ENCODE peak calls at places on chromosomes 4 and X, in five cellular contexts. One of them, this sample, is unnamed.

GRCh38 chr4:146342600-146343192 is 128.4 kb downstream of the REELD1 start:
- DNase-seq in trophoblast cell: peak
- DNase-seq in IMR-90: peak
- DNase-seq in H1: no peak
- DNase-seq in H9: no peak
- DNase-seq in this sample: no peak

GRCh38 chrX:47146121-47146935 is 1.3 kb downstream of the RBM10 start:
- DNase-seq in H1: no peak
- DNase-seq in trophoblast cell: no peak
- DNase-seq in H9: no peak
- DNase-seq in IMR-90: no peak
- DNase-seq in this sample: no peak

GRCh38 chr4:152264106-152264505 is 271.8 kb downstream of the FBXW7 start:
- DNase-seq in trophoblast cell: peak
- DNase-seq in IMR-90: no peak
- DNase-seq in H9: no peak
- DNase-seq in H1: no peak
- DNase-seq in this sample: no peak

GRCh38 chrX:39688576-39689373 is 409.0 kb downstream of the BCOR start:
- DNase-seq in H9: peak
- DNase-seq in H1: peak
- DNase-seq in trophoblast cell: peak
- DNase-seq in IMR-90: peak
- DNase-seq in this sample: peak

GRCh38 chr4:152500798-152501434 is 35.0 kb downstream of the FBXW7 start:
- DNase-seq in H9: peak
- DNase-seq in trophoblast cell: peak
- DNase-seq in IMR-90: peak
- DNase-seq in H1: no peak
- DNase-seq in this sample: peak

GRCh38 chr4:37000281-37000680 is 244.3 kb upstream of the NWD2 start:
- DNase-seq in H1: no peak
- DNase-seq in trophoblast cell: peak
- DNase-seq in H9: no peak
- DNase-seq in IMR-90: no peak
- DNase-seq in this sample: no peak

GRCh38 chrX:41332408-41332987 is 1.5 kb upstream of the DDX3X start:
- DNase-seq in IMR-90: peak
- DNase-seq in H1: no peak
- DNase-seq in H9: no peak
- DNase-seq in trophoblast cell: peak
- DNase-seq in this sample: no peak

GRCh38 chrX:47200385-47201150 is 6.9 kb downstream of the UBA1 start:
- DNase-seq in IMR-90: peak
- DNase-seq in H9: no peak
- DNase-seq in trophoblast cell: no peak
- DNase-seq in H1: no peak
- DNase-seq in this sample: no peak

GRCh38 chrX:99480728-99481127 is 929.3 kb downstream of the PCDH19 start:
- DNase-seq in IMR-90: no peak
- DNase-seq in H1: no peak
- DNase-seq in H9: no peak
- DNase-seq in trophoblast cell: no peak
- DNase-seq in this sample: no peak

GRCh38 chr4:120025516-120025915 is 41.1 kb downstream of the MAD2L1 start:
- DNase-seq in trophoblast cell: no peak
- DNase-seq in H9: no peak
- DNase-seq in IMR-90: peak
- DNase-seq in H1: no peak
- DNase-seq in this sample: no peak

GRCh38 chrX:40108959-40109287 is 11.2 kb upstream of the BCOR start:
- DNase-seq in H9: peak
- DNase-seq in H1: peak
- DNase-seq in trophoblast cell: peak
- DNase-seq in IMR-90: peak
- DNase-seq in this sample: no peak

GRCh38 chr4:142615324-142615665 is 230.8 kb downstream of the INPP4B start:
- DNase-seq in H9: no peak
- DNase-seq in IMR-90: peak
- DNase-seq in trophoblast cell: peak
- DNase-seq in H1: no peak
- DNase-seq in this sample: no peak

GRCh38 chrX:15269618-15270521 is at the start of gene ASB9:
- DNase-seq in H9: peak
- DNase-seq in IMR-90: peak
- DNase-seq in H1: peak
- DNase-seq in trophoblast cell: peak
- DNase-seq in this sample: no peak

GRCh38 chr4:1767058-1767769 is 25.9 kb upstream of the FGFR3 start:
- DNase-seq in trophoblast cell: no peak
- DNase-seq in H9: peak
- DNase-seq in IMR-90: peak
- DNase-seq in H1: no peak
- DNase-seq in this sample: peak

GRCh38 chr4:155603360-155603891 is 63.2 kb upstream of the GUCY1A1 start:
- DNase-seq in IMR-90: no peak
- DNase-seq in H1: no peak
- DNase-seq in trophoblast cell: peak
- DNase-seq in H9: no peak
- DNase-seq in this sample: no peak

GRCh38 chrX:11953615-11954014 is 184.7 kb upstream of the FRMPD4 start:
- DNase-seq in H1: no peak
- DNase-seq in H9: no peak
- DNase-seq in trophoblast cell: no peak
- DNase-seq in IMR-90: peak
- DNase-seq in this sample: peak

GRCh38 chr4:184408021-184408710 is 66.2 kb downstream of the IRF2 start:
- DNase-seq in IMR-90: peak
- DNase-seq in trophoblast cell: no peak
- DNase-seq in H9: no peak
- DNase-seq in H1: no peak
- DNase-seq in this sample: no peak

GRCh38 chrX:22109442-22109841 is 77.3 kb downstream of the PHEX start:
- DNase-seq in IMR-90: peak
- DNase-seq in H9: no peak
- DNase-seq in H1: no peak
- DNase-seq in trophoblast cell: peak
- DNase-seq in this sample: no peak

GRCh38 chrX:24659106-24659505 is 12.0 kb upstream of the PCYT1B start:
- DNase-seq in H1: no peak
- DNase-seq in H9: no peak
- DNase-seq in IMR-90: no peak
- DNase-seq in trophoblast cell: no peak
- DNase-seq in this sample: no peak

GRCh38 chr4:46274717-46275116 is 115.2 kb downstream of the GABRA2 start:
- DNase-seq in H1: no peak
- DNase-seq in trophoblast cell: no peak
- DNase-seq in IMR-90: no peak
- DNase-seq in H9: no peak
- DNase-seq in this sample: no peak

GRCh38 chrX:111262086-111262485 is 8.2 kb downstream of the CAPN6 start:
- DNase-seq in H1: no peak
- DNase-seq in trophoblast cell: peak
- DNase-seq in H9: no peak
- DNase-seq in IMR-90: no peak
- DNase-seq in this sample: no peak

GRCh38 chr4:114684462-114684861 is 85.9 kb downstream of the UGT8 start:
- DNase-seq in H1: no peak
- DNase-seq in H9: no peak
- DNase-seq in trophoblast cell: no peak
- DNase-seq in IMR-90: no peak
- DNase-seq in this sample: no peak

GRCh38 chr4:157722146-157722545 is 450.7 kb downstream of the GASK1B start:
- DNase-seq in H1: no peak
- DNase-seq in trophoblast cell: no peak
- DNase-seq in IMR-90: no peak
- DNase-seq in H9: no peak
- DNase-seq in this sample: no peak

GRCh38 chr4:88880501-88881226 is 176.3 kb downstream of the FAM13A start:
- DNase-seq in H9: no peak
- DNase-seq in H1: no peak
- DNase-seq in IMR-90: no peak
- DNase-seq in trophoblast cell: peak
- DNase-seq in this sample: no peak

GRCh38 chr4:102620697-102621497 is 119.7 kb downstream of the NFKB1 start:
- DNase-seq in H1: no peak
- DNase-seq in trophoblast cell: peak
- DNase-seq in IMR-90: peak
- DNase-seq in H9: no peak
- DNase-seq in this sample: peak

DNA sequence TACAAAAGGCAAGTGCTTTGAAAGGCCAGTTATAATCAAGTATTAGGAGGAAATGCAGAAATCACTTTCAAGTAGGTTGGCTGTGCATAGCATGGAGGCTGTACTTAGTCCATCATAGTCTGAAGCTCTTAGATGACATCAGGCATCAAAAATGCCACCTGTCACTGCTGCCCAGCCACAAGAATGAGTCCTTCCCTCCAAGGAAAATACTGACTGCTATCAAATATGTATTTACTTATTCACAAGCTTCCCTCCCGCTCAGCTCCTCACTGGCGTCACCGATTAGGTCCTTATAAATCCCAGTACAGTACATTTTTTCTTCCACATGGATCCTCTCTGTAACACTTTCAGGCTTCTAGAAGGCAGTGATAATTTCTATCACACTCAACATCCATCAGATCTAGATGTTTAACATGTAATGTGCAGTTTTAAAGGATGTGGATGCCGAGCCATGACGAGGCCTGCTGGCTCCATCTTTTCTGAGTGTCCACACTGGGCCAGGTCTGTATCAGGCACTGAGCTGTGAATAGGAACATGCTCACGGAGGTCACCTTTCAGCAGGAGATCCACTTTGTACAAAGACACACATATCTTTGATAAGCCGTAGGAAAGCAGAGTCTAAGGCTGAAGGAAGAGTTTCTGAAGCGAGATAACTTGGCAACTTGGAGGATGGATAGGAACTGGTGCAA is 121.9 kb downstream of the PALLD start:
- DNase-seq in H9: no peak
- DNase-seq in IMR-90: peak
- DNase-seq in H1: no peak
- DNase-seq in trophoblast cell: peak
- DNase-seq in this sample: no peak
- H2AFZ ChIP-seq in H9: no peak
- H2AFZ ChIP-seq in IMR-90: peak
- H2AFZ ChIP-seq in H1: peak
- H2AFZ ChIP-seq in trophoblast cell: no peak
- H2AFZ ChIP-seq in this sample: peak

GRCh38 chrX:2500091-2500680 is 590 bp downstream of the DHRSX start:
- DNase-seq in trophoblast cell: peak
- DNase-seq in H1: peak
- DNase-seq in H9: peak
- DNase-seq in IMR-90: peak
- DNase-seq in this sample: no peak
- H3K14ac ChIP-seq in trophoblast cell: peak
- H3K14ac ChIP-seq in H1: no peak
- H3K14ac ChIP-seq in H9: peak
- H3K14ac ChIP-seq in IMR-90: peak
- H3K14ac ChIP-seq in this sample: peak

GRCh38 chr4:128639586-128640270 is 169.8 kb upstream of the JADE1 start:
- DNase-seq in H9: no peak
- DNase-seq in trophoblast cell: peak
- DNase-seq in H1: peak
- DNase-seq in IMR-90: no peak
- DNase-seq in this sample: no peak

GRCh38 chr4:128636906-128637305 is 172.6 kb upstream of the JADE1 start:
- DNase-seq in IMR-90: no peak
- DNase-seq in H1: peak
- DNase-seq in H9: no peak
- DNase-seq in trophoblast cell: no peak
- DNase-seq in this sample: no peak

GRCh38 chr4:128635939-128636551 is 173.5 kb upstream of the JADE1 start:
- DNase-seq in H9: no peak
- DNase-seq in trophoblast cell: no peak
- DNase-seq in IMR-90: no peak
- DNase-seq in H1: peak
- DNase-seq in this sample: no peak

GRCh38 chr4:128633067-128633466 is 176.4 kb upstream of the JADE1 start:
- DNase-seq in trophoblast cell: no peak
- DNase-seq in H9: no peak
- DNase-seq in IMR-90: no peak
- DNase-seq in H1: no peak
- DNase-seq in this sample: no peak

DNA sequence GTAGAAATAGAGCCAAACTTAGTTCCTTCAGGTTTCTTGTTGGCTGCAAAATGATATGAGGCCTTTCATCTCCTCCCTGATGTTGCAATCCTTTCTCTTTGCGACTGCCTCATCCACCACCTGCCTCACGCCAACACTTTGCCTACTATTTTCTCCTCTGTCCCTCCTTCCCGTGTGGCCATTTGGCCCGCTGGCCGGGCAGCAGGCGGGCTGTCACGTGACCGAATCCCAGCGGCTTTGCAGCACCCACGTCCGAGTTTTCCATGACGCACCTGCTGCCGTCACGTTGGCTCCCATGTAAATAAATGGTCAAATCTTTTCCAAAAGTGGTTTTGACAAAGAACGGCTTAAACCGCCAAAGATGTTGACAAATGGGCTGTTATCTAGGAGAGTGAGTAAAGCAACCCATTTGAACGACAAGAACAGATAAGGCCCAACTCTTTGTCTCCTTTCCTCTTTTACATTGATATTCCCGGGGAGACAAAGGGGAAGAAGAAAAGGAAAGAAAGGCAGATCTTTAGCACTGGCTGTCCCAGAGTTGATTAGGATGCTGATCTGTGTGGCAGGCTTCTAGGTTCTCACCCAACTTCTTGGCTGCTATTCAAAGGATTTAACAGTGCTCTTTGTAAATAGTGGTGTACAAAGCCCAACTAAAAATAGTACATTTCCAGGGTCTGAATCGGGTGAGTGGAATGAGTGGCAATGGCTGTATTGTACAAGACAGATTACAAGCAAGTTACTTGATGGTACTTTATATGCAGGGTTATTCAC is 174.2 kb upstream of the JADE1 start:
- DNase-seq in IMR-90: peak
- DNase-seq in H9: no peak
- DNase-seq in trophoblast cell: peak
- DNase-seq in H1: peak
- DNase-seq in this sample: no peak
- H3K9ac ChIP-seq in IMR-90: no peak
- H3K9ac ChIP-seq in H9: no peak
- H3K9ac ChIP-seq in trophoblast cell: no peak
- H3K9ac ChIP-seq in H1: no peak
- H3K9ac ChIP-seq in this sample: no peak

DNA sequence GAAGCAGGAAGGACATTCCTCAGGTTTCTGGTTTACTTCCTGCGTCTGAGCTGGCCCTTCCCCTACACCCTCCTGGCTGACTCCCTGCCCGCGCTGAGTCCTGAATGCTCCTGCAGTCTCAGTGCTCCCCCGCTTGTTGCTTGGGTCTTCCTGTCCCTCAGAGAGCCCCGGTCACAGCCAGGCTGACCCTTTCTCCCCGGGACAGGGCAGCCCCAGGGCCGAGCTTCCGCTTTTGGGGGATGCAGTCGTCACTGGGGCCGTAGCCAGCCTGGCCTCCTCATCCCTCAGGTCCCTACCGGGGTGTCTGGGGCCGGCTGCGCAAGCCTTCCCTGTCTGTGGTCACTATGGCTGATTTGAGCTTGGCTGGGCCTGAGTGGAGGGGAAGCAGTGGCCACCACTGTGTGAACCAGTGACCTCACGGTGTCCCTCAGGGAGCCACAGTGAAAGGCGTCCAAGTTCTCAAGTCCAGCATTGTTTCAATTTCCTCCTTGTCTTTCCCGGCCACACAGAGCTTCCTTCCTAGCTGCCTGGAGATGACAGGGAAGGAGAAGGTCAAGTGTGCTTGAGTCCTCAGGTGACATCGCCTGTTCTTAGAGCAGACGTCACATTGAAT is 34.1 kb upstream of the ASMTL start:
- DNase-seq in H1: no peak
- DNase-seq in trophoblast cell: no peak
- DNase-seq in IMR-90: no peak
- DNase-seq in H9: no peak
- DNase-seq in this sample: no peak
- H2AFZ ChIP-seq in H1: no peak
- H2AFZ ChIP-seq in trophoblast cell: no peak
- H2AFZ ChIP-seq in IMR-90: no peak
- H2AFZ ChIP-seq in H9: no peak
- H2AFZ ChIP-seq in this sample: peak